ENCODE peak calls at places on chromosome 10, in nine cellular contexts. One of them, this sample, is unnamed.

GRCh38 chr10:10730644-10731043 is 287.0 kb upstream of the CELF2 start:
- DNase-seq in GM23338: no peak
- DNase-seq in RKO: no peak
- DNase-seq in effector memory CD8-positive, alpha-beta T cell: no peak
- DNase-seq in AG08395: no peak
- DNase-seq in head of caudate nucleus: no peak
- DNase-seq in renal cortical epithelial cell: no peak
- DNase-seq in pons: no peak
- DNase-seq in astrocyte of the hippocampus: no peak
- DNase-seq in this sample: no peak

GRCh38 chr10:20936388-20936787 is 39.3 kb upstream of the NEBL start:
- DNase-seq in GM23338: no peak
- DNase-seq in pons: no peak
- DNase-seq in renal cortical epithelial cell: no peak
- DNase-seq in head of caudate nucleus: no peak
- DNase-seq in astrocyte of the hippocampus: no peak
- DNase-seq in AG08395: no peak
- DNase-seq in effector memory CD8-positive, alpha-beta T cell: no peak
- DNase-seq in RKO: no peak
- DNase-seq in this sample: no peak

GRCh38 chr10:63713191-63714144 is 192.3 kb downstream of the REEP3 start:
- DNase-seq in astrocyte of the hippocampus: peak; percentile 88
- DNase-seq in effector memory CD8-positive, alpha-beta T cell: no peak
- DNase-seq in pons: peak; percentile 74
- DNase-seq in AG08395: no peak
- DNase-seq in renal cortical epithelial cell: peak; percentile 61
- DNase-seq in head of caudate nucleus: peak; percentile 46
- DNase-seq in RKO: no peak
- DNase-seq in GM23338: peak; percentile 99
- DNase-seq in this sample: no peak

GRCh38 chr10:3681642-3682554 is 103.1 kb downstream of the KLF6 start:
- DNase-seq in astrocyte of the hippocampus: peak; percentile 22
- DNase-seq in pons: no peak
- DNase-seq in GM23338: no peak
- DNase-seq in renal cortical epithelial cell: peak; percentile 37
- DNase-seq in RKO: no peak
- DNase-seq in AG08395: no peak
- DNase-seq in head of caudate nucleus: no peak
- DNase-seq in effector memory CD8-positive, alpha-beta T cell: no peak
- DNase-seq in this sample: no peak

GRCh38 chr10:107264742-107265141 is 100.2 kb upstream of the SORCS1 start:
- DNase-seq in RKO: no peak
- DNase-seq in pons: no peak
- DNase-seq in astrocyte of the hippocampus: no peak
- DNase-seq in GM23338: peak; percentile 92
- DNase-seq in effector memory CD8-positive, alpha-beta T cell: no peak
- DNase-seq in head of caudate nucleus: no peak
- DNase-seq in renal cortical epithelial cell: no peak
- DNase-seq in AG08395: no peak
- DNase-seq in this sample: no peak

GRCh38 chr10:59107147-59107546 is 69.3 kb upstream of the PHYHIPL start:
- DNase-seq in AG08395: no peak
- DNase-seq in GM23338: no peak
- DNase-seq in RKO: no peak
- DNase-seq in astrocyte of the hippocampus: peak; percentile 83
- DNase-seq in head of caudate nucleus: no peak
- DNase-seq in effector memory CD8-positive, alpha-beta T cell: no peak
- DNase-seq in pons: no peak
- DNase-seq in renal cortical epithelial cell: peak; percentile 60
- DNase-seq in this sample: no peak

GRCh38 chr10:89262331-89263020 is 10.9 kb upstream of the LIPA start:
- DNase-seq in head of caudate nucleus: no peak
- DNase-seq in AG08395: peak; percentile 24
- DNase-seq in RKO: no peak
- DNase-seq in effector memory CD8-positive, alpha-beta T cell: no peak
- DNase-seq in GM23338: no peak
- DNase-seq in astrocyte of the hippocampus: peak; percentile 23
- DNase-seq in renal cortical epithelial cell: peak; percentile 39
- DNase-seq in pons: no peak
- DNase-seq in this sample: no peak

GRCh38 chr10:93062499-93063216 is 2.1 kb downstream of the CYP26C1 start:
- DNase-seq in RKO: no peak
- DNase-seq in AG08395: peak; percentile 45
- DNase-seq in pons: no peak
- DNase-seq in astrocyte of the hippocampus: peak; percentile 79
- DNase-seq in GM23338: peak; percentile 85
- DNase-seq in renal cortical epithelial cell: no peak
- DNase-seq in effector memory CD8-positive, alpha-beta T cell: no peak
- DNase-seq in head of caudate nucleus: no peak
- DNase-seq in this sample: no peak

GRCh38 chr10:22959292-22959691 is 31.4 kb downstream of the ARMC3 start:
- DNase-seq in astrocyte of the hippocampus: no peak
- DNase-seq in GM23338: no peak
- DNase-seq in AG08395: no peak
- DNase-seq in effector memory CD8-positive, alpha-beta T cell: no peak
- DNase-seq in RKO: no peak
- DNase-seq in head of caudate nucleus: no peak
- DNase-seq in pons: no peak
- DNase-seq in renal cortical epithelial cell: no peak
- DNase-seq in this sample: no peak

GRCh38 chr10:45034301-45034700 is 33.6 kb downstream of the ZNF22 start:
- DNase-seq in effector memory CD8-positive, alpha-beta T cell: no peak
- DNase-seq in pons: no peak
- DNase-seq in renal cortical epithelial cell: peak; percentile 8
- DNase-seq in GM23338: no peak
- DNase-seq in AG08395: no peak
- DNase-seq in head of caudate nucleus: no peak
- DNase-seq in RKO: no peak
- DNase-seq in astrocyte of the hippocampus: no peak
- DNase-seq in this sample: no peak

GRCh38 chr10:62085404-62085803 is 183.2 kb downstream of the RTKN2 start:
- DNase-seq in head of caudate nucleus: no peak
- DNase-seq in pons: no peak
- DNase-seq in AG08395: no peak
- DNase-seq in GM23338: no peak
- DNase-seq in renal cortical epithelial cell: no peak
- DNase-seq in astrocyte of the hippocampus: no peak
- DNase-seq in effector memory CD8-positive, alpha-beta T cell: no peak
- DNase-seq in RKO: no peak
- DNase-seq in this sample: no peak

GRCh38 chr10:52774600-52775106 is 2.1 kb upstream of the MBL2 start:
- DNase-seq in astrocyte of the hippocampus: no peak
- DNase-seq in renal cortical epithelial cell: no peak
- DNase-seq in pons: no peak
- DNase-seq in effector memory CD8-positive, alpha-beta T cell: no peak
- DNase-seq in GM23338: no peak
- DNase-seq in head of caudate nucleus: no peak
- DNase-seq in RKO: no peak
- DNase-seq in AG08395: no peak
- DNase-seq in this sample: no peak

GRCh38 chr10:22701132-22701851 is 13.1 kb downstream of the PIP4K2A start:
- DNase-seq in AG08395: no peak
- DNase-seq in pons: no peak
- DNase-seq in astrocyte of the hippocampus: no peak
- DNase-seq in renal cortical epithelial cell: no peak
- DNase-seq in effector memory CD8-positive, alpha-beta T cell: no peak
- DNase-seq in GM23338: no peak
- DNase-seq in RKO: no peak
- DNase-seq in head of caudate nucleus: no peak
- DNase-seq in this sample: no peak

GRCh38 chr10:130339911-130340310 is 203.7 kb downstream of the GLRX3 start:
- DNase-seq in GM23338: no peak
- DNase-seq in renal cortical epithelial cell: no peak
- DNase-seq in AG08395: no peak
- DNase-seq in RKO: no peak
- DNase-seq in head of caudate nucleus: no peak
- DNase-seq in effector memory CD8-positive, alpha-beta T cell: no peak
- DNase-seq in astrocyte of the hippocampus: no peak
- DNase-seq in pons: no peak
- DNase-seq in this sample: no peak

This sample was measured in putamen.